ENCODE peak calls at places on chromosomes 11 and 22, in ten cellular contexts. One of them, this sample, is unnamed.

GRCh38 chr22:23856721-23857605 is 712 bp upstream of the SLC2A11 start:
- DNase-seq in naive thymus-derived CD4-positive, alpha-beta T cell: no peak
- DNase-seq in ovary: peak
- DNase-seq in substantia nigra: peak
- DNase-seq in neural progenitor cell: peak
- DNase-seq in A549: no peak
- DNase-seq in CD4-positive, alpha-beta T cell: no peak
- DNase-seq in psoas muscle: peak
- DNase-seq in lung: no peak
- DNase-seq in PC-9: peak
- DNase-seq in this sample: peak

GRCh38 chr11:58060939-58061672 is 30.4 kb downstream of the OR6Q1 start:
- DNase-seq in ovary: no peak
- DNase-seq in psoas muscle: no peak
- DNase-seq in CD4-positive, alpha-beta T cell: no peak
- DNase-seq in naive thymus-derived CD4-positive, alpha-beta T cell: no peak
- DNase-seq in PC-9: no peak
- DNase-seq in neural progenitor cell: peak
- DNase-seq in A549: peak
- DNase-seq in lung: no peak
- DNase-seq in substantia nigra: no peak
- DNase-seq in this sample: no peak

GRCh38 chr11:31940396-31941037 is 129.4 kb upstream of the PAX6 start:
- DNase-seq in substantia nigra: no peak
- DNase-seq in PC-9: no peak
- DNase-seq in neural progenitor cell: no peak
- DNase-seq in psoas muscle: no peak
- DNase-seq in ovary: no peak
- DNase-seq in A549: no peak
- DNase-seq in naive thymus-derived CD4-positive, alpha-beta T cell: no peak
- DNase-seq in CD4-positive, alpha-beta T cell: no peak
- DNase-seq in lung: no peak
- DNase-seq in this sample: no peak

GRCh38 chr11:34595960-34596359 is 24.9 kb upstream of the EHF start:
- DNase-seq in neural progenitor cell: no peak
- DNase-seq in PC-9: no peak
- DNase-seq in lung: no peak
- DNase-seq in naive thymus-derived CD4-positive, alpha-beta T cell: no peak
- DNase-seq in A549: no peak
- DNase-seq in substantia nigra: no peak
- DNase-seq in ovary: no peak
- DNase-seq in psoas muscle: no peak
- DNase-seq in CD4-positive, alpha-beta T cell: no peak
- DNase-seq in this sample: no peak

GRCh38 chr11:35335226-35335625 is 84.1 kb downstream of the SLC1A2 start:
- DNase-seq in ovary: no peak
- DNase-seq in A549: no peak
- DNase-seq in substantia nigra: no peak
- DNase-seq in PC-9: no peak
- DNase-seq in psoas muscle: peak
- DNase-seq in CD4-positive, alpha-beta T cell: no peak
- DNase-seq in naive thymus-derived CD4-positive, alpha-beta T cell: no peak
- DNase-seq in lung: no peak
- DNase-seq in neural progenitor cell: no peak
- DNase-seq in this sample: no peak

GRCh38 chr11:16979708-16980622 is 34.2 kb downstream of the PLEKHA7 start:
- DNase-seq in CD4-positive, alpha-beta T cell: no peak
- DNase-seq in psoas muscle: no peak
- DNase-seq in neural progenitor cell: peak
- DNase-seq in A549: no peak
- DNase-seq in substantia nigra: no peak
- DNase-seq in PC-9: no peak
- DNase-seq in naive thymus-derived CD4-positive, alpha-beta T cell: no peak
- DNase-seq in ovary: no peak
- DNase-seq in lung: no peak
- DNase-seq in this sample: no peak

GRCh38 chr11:123461164-123461563 is 31.1 kb downstream of the GRAMD1B start:
- DNase-seq in neural progenitor cell: no peak
- DNase-seq in lung: no peak
- DNase-seq in CD4-positive, alpha-beta T cell: no peak
- DNase-seq in substantia nigra: no peak
- DNase-seq in A549: no peak
- DNase-seq in PC-9: no peak
- DNase-seq in naive thymus-derived CD4-positive, alpha-beta T cell: no peak
- DNase-seq in ovary: no peak
- DNase-seq in psoas muscle: peak
- DNase-seq in this sample: peak

GRCh38 chr11:61254403-61255025 is 13.5 kb downstream of the PGA5 start:
- DNase-seq in lung: peak
- DNase-seq in ovary: peak
- DNase-seq in A549: peak
- DNase-seq in PC-9: no peak
- DNase-seq in substantia nigra: no peak
- DNase-seq in neural progenitor cell: peak
- DNase-seq in psoas muscle: peak
- DNase-seq in CD4-positive, alpha-beta T cell: peak
- DNase-seq in naive thymus-derived CD4-positive, alpha-beta T cell: peak
- DNase-seq in this sample: peak

GRCh38 chr22:39932918-39933649 is 27.1 kb upstream of the TMA7B start:
- DNase-seq in PC-9: no peak
- DNase-seq in ovary: no peak
- DNase-seq in CD4-positive, alpha-beta T cell: peak
- DNase-seq in A549: peak
- DNase-seq in naive thymus-derived CD4-positive, alpha-beta T cell: no peak
- DNase-seq in substantia nigra: no peak
- DNase-seq in lung: no peak
- DNase-seq in psoas muscle: no peak
- DNase-seq in neural progenitor cell: peak
- DNase-seq in this sample: no peak

GRCh38 chr11:1772270-1773130 is 8.8 kb upstream of the CTSD start:
- DNase-seq in neural progenitor cell: peak
- DNase-seq in ovary: peak
- DNase-seq in CD4-positive, alpha-beta T cell: peak
- DNase-seq in A549: peak
- DNase-seq in PC-9: peak
- DNase-seq in substantia nigra: no peak
- DNase-seq in lung: peak
- DNase-seq in naive thymus-derived CD4-positive, alpha-beta T cell: no peak
- DNase-seq in psoas muscle: peak
- DNase-seq in this sample: peak

GRCh38 chr11:64095286-64095825 is 59.6 kb downstream of the FLRT1 start:
- DNase-seq in PC-9: no peak
- DNase-seq in naive thymus-derived CD4-positive, alpha-beta T cell: no peak
- DNase-seq in lung: no peak
- DNase-seq in CD4-positive, alpha-beta T cell: no peak
- DNase-seq in neural progenitor cell: no peak
- DNase-seq in psoas muscle: no peak
- DNase-seq in ovary: no peak
- DNase-seq in A549: no peak
- DNase-seq in substantia nigra: no peak
- DNase-seq in this sample: no peak

GRCh38 chr11:64095949-64096348 is 60.2 kb downstream of the FLRT1 start:
- DNase-seq in A549: no peak
- DNase-seq in PC-9: no peak
- DNase-seq in psoas muscle: no peak
- DNase-seq in CD4-positive, alpha-beta T cell: no peak
- DNase-seq in ovary: no peak
- DNase-seq in substantia nigra: no peak
- DNase-seq in neural progenitor cell: no peak
- DNase-seq in naive thymus-derived CD4-positive, alpha-beta T cell: no peak
- DNase-seq in lung: no peak
- DNase-seq in this sample: no peak

GRCh38 chr11:64092761-64093136 is 57.0 kb downstream of the FLRT1 start:
- DNase-seq in psoas muscle: no peak
- DNase-seq in substantia nigra: no peak
- DNase-seq in CD4-positive, alpha-beta T cell: no peak
- DNase-seq in neural progenitor cell: peak
- DNase-seq in lung: no peak
- DNase-seq in PC-9: no peak
- DNase-seq in ovary: no peak
- DNase-seq in naive thymus-derived CD4-positive, alpha-beta T cell: no peak
- DNase-seq in A549: no peak
- DNase-seq in this sample: no peak

GRCh38 chr11:64093233-64094039 is 57.7 kb downstream of the FLRT1 start:
- DNase-seq in naive thymus-derived CD4-positive, alpha-beta T cell: no peak
- DNase-seq in CD4-positive, alpha-beta T cell: no peak
- DNase-seq in A549: no peak
- DNase-seq in neural progenitor cell: no peak
- DNase-seq in lung: no peak
- DNase-seq in substantia nigra: no peak
- DNase-seq in PC-9: no peak
- DNase-seq in ovary: no peak
- DNase-seq in psoas muscle: no peak
- DNase-seq in this sample: no peak

DNA sequence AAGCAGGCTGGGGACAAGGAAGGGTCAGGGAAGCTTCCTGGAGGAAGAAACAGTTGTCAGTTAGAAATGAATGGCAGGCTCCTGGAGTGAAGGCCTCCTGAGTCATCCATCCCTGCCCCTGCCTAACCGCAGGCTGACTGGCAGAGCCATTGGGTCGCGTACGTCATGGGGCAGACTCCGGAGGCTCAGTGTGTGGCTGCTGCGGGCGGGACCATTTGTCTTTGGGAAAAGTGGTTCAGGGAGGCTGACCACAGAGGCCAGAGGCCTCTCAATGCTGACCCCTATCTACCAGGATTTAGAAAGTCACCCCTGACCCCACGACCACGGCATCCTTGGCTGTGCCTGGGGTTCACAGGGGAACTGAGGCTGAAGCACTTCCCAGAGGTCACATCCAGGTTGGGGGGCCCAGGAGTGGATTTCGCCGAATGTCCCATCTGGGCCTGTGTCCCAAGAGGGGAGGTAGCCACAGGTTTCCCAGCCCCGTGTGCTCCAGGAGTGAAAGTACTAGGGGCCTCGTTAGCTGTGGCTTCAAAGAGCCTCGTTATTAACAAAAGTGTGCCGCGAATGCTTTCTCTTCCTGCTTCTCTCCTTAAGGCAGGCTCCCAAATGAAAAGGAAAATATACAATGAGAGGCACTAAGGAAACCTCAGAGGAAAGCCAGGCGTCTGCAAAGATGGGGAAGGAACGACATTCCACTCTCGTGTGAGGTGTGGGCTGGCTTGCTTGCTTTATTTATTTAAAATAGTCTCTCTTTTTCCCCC is 58.9 kb downstream of the FLRT1 start:
- DNase-seq in CD4-positive, alpha-beta T cell: no peak
- DNase-seq in A549: peak
- DNase-seq in substantia nigra: no peak
- DNase-seq in neural progenitor cell: peak
- DNase-seq in ovary: no peak
- DNase-seq in PC-9: peak
- DNase-seq in naive thymus-derived CD4-positive, alpha-beta T cell: no peak
- DNase-seq in lung: no peak
- DNase-seq in psoas muscle: peak
- DNase-seq in this sample: peak
- H3K27ac ChIP-seq in CD4-positive, alpha-beta T cell: no peak
- H3K27ac ChIP-seq in A549: peak
- H3K27ac ChIP-seq in substantia nigra: peak
- H3K27ac ChIP-seq in neural progenitor cell: peak
- H3K27ac ChIP-seq in ovary: no peak
- H3K27ac ChIP-seq in PC-9: peak
- H3K27ac ChIP-seq in naive thymus-derived CD4-positive, alpha-beta T cell: no peak
- H3K27ac ChIP-seq in lung: no peak
- H3K27ac ChIP-seq in psoas muscle: peak
- H3K27ac ChIP-seq in this sample: no peak

GRCh38 chr11:93668171-93668570 is 6.7 kb downstream of the CEP295 start:
- DNase-seq in PC-9: no peak
- DNase-seq in psoas muscle: no peak
- DNase-seq in ovary: no peak
- DNase-seq in substantia nigra: no peak
- DNase-seq in naive thymus-derived CD4-positive, alpha-beta T cell: no peak
- DNase-seq in lung: no peak
- DNase-seq in neural progenitor cell: no peak
- DNase-seq in A549: no peak
- DNase-seq in CD4-positive, alpha-beta T cell: no peak
- DNase-seq in this sample: no peak

GRCh38 chr11:93672280-93672679 is 10.8 kb downstream of the CEP295 start:
- DNase-seq in lung: no peak
- DNase-seq in substantia nigra: no peak
- DNase-seq in A549: no peak
- DNase-seq in psoas muscle: no peak
- DNase-seq in PC-9: no peak
- DNase-seq in ovary: no peak
- DNase-seq in naive thymus-derived CD4-positive, alpha-beta T cell: no peak
- DNase-seq in CD4-positive, alpha-beta T cell: no peak
- DNase-seq in neural progenitor cell: no peak
- DNase-seq in this sample: no peak
- H3K27ac ChIP-seq in lung: no peak
- H3K27ac ChIP-seq in substantia nigra: no peak
- H3K27ac ChIP-seq in A549: no peak
- H3K27ac ChIP-seq in psoas muscle: no peak
- H3K27ac ChIP-seq in PC-9: no peak
- H3K27ac ChIP-seq in ovary: no peak
- H3K27ac ChIP-seq in naive thymus-derived CD4-positive, alpha-beta T cell: no peak
- H3K27ac ChIP-seq in CD4-positive, alpha-beta T cell: no peak
- H3K27ac ChIP-seq in neural progenitor cell: no peak
- H3K27ac ChIP-seq in this sample: no peak

DNA sequence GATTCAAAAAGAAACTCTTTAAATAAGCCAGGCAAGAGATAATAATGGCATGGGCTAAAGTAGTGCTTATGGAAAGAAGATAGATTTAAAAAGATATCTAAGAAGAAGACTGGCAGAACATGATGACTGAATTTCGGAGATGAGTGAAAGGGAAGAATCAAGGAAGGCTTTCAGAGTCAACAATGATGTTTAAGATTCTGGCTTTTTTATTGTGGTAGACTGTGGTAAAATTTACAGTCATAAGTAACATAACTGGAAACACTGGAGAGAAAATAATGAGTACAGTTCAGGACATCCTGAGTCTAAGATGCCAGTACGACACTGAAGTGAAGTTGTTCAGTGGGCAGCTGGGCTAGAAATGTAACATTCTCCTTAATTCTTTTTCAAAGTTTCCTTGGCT is 85.2 kb downstream of the PHF21A start:
- DNase-seq in ovary: no peak
- DNase-seq in A549: no peak
- DNase-seq in psoas muscle: no peak
- DNase-seq in substantia nigra: no peak
- DNase-seq in CD4-positive, alpha-beta T cell: no peak
- DNase-seq in lung: no peak
- DNase-seq in neural progenitor cell: no peak
- DNase-seq in PC-9: no peak
- DNase-seq in naive thymus-derived CD4-positive, alpha-beta T cell: no peak
- DNase-seq in this sample: no peak
- H3K27ac ChIP-seq in ovary: no peak
- H3K27ac ChIP-seq in A549: no peak
- H3K27ac ChIP-seq in psoas muscle: no peak
- H3K27ac ChIP-seq in substantia nigra: no peak
- H3K27ac ChIP-seq in CD4-positive, alpha-beta T cell: no peak
- H3K27ac ChIP-seq in lung: no peak
- H3K27ac ChIP-seq in neural progenitor cell: no peak
- H3K27ac ChIP-seq in PC-9: no peak
- H3K27ac ChIP-seq in naive thymus-derived CD4-positive, alpha-beta T cell: no peak
- H3K27ac ChIP-seq in this sample: no peak

DNA sequence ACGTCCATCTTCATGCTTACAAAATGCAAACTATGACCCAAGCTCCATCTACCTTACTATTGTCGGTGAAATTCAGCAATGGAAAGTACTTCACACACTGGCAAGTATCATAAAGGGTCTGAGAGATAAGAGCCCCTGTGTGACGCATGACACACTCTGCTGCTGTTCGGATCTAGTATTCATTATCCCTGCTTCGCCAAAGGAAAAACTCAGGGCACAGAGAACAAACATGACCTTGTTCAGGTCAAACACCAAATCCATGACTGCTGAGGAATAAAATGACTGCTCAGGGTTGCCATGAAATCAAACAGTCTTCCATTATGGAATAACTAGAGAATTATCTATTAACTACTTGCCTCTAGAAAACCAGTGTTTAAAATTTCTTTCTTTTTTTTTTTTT is 73.0 kb downstream of the MICAL3 start:
- DNase-seq in CD4-positive, alpha-beta T cell: no peak
- DNase-seq in lung: no peak
- DNase-seq in psoas muscle: no peak
- DNase-seq in substantia nigra: no peak
- DNase-seq in A549: no peak
- DNase-seq in naive thymus-derived CD4-positive, alpha-beta T cell: no peak
- DNase-seq in PC-9: no peak
- DNase-seq in neural progenitor cell: no peak
- DNase-seq in ovary: no peak
- DNase-seq in this sample: no peak
- H3K27ac ChIP-seq in CD4-positive, alpha-beta T cell: no peak
- H3K27ac ChIP-seq in lung: peak
- H3K27ac ChIP-seq in psoas muscle: peak
- H3K27ac ChIP-seq in substantia nigra: peak
- H3K27ac ChIP-seq in A549: peak
- H3K27ac ChIP-seq in naive thymus-derived CD4-positive, alpha-beta T cell: no peak
- H3K27ac ChIP-seq in PC-9: no peak
- H3K27ac ChIP-seq in neural progenitor cell: no peak
- H3K27ac ChIP-seq in ovary: no peak
- H3K27ac ChIP-seq in this sample: peak

This sample was measured in adrenal gland.